ENCODE peak calls at places on chromosomes 1 and 21, in ten cellular contexts. H is EH; W is stimulated activated naive CD8-positive, alpha-beta T cell treated with anti-CD3 and anti-CD28 coated beads, Interleukin-15, Interleukin-2, amounts not matched to agents 100 U/mL and 50 U/mL, for 24 hours; C is dorsolateral prefrontal cortex; M is amniotic epithelial cell; Y is Caki2; I is SK-N-SH; Q is AG04449; E is T-helper 1 cell; L is iris pigment epithelial cell. G is an unnamed sample.

GRCh38 chr1:18635833-18636671 is 5.4 kb downstream of the PAX7 start:
- DNase-seq in Y (no peak), I (peak), H (peak), L (no peak), C (no peak), E (no peak), M (no peak), Q (no peak), W (no peak), G (no peak)

GRCh38 chr1:247304046-247304445 is 27.6 kb downstream of the ZNF496 start:
- DNase-seq in H (no peak), Q (no peak), E (no peak), I (no peak), Y (no peak), L (no peak), C (no peak), W (no peak), M (no peak), G (no peak)

GRCh38 chr1:8789314-8790214 is 27.9 kb downstream of the RERE start:
- DNase-seq in W (no peak), L (no peak), H (no peak), Y (no peak), C (no peak), Q (no peak), I (no peak), M (no peak), E (no peak), G (no peak)

GRCh38 chr21:37574316-37574715 is 207.7 kb downstream of the DYRK1A start:
- DNase-seq in W (no peak), L (no peak), M (no peak), E (no peak), I (no peak), Y (no peak), C (no peak), H (no peak), Q (no peak), G (no peak)

GRCh38 chr1:172581779-172582178 is 48.8 kb downstream of the SUCO start:
- DNase-seq in L (peak), Q (peak), I (no peak), Y (no peak), H (peak), E (no peak), M (peak), W (no peak), C (no peak), G (no peak)

GRCh38 chr1:110488867-110489266 is 30.1 kb downstream of the KCNA10 start:
- DNase-seq in E (no peak), Y (no peak), C (no peak), L (no peak), I (no peak), M (no peak), H (no peak), Q (no peak), W (no peak), G (no peak)

GRCh38 chr1:155085504-155086181 is 7.0 kb downstream of the EFNA3 start:
- DNase-seq in E (peak), L (no peak), Q (no peak), Y (no peak), H (peak), I (peak), M (no peak), W (peak), C (peak), G (peak)

GRCh38 chr21:45318146-45318555 is 30.5 kb upstream of the POFUT2 start:
- DNase-seq in I (no peak), H (no peak), C (peak), M (no peak), Y (no peak), W (no peak), L (no peak), E (no peak), Q (no peak), G (no peak)

GRCh38 chr1:167342846-167343245 is 122.2 kb downstream of the POU2F1 start:
- DNase-seq in M (no peak), C (no peak), L (peak), H (no peak), Q (no peak), Y (no peak), W (no peak), I (no peak), E (no peak), G (no peak)

GRCh38 chr1:238944028-238944427 is 442.3 kb upstream of the CHRM3 start:
- DNase-seq in Q (no peak), L (no peak), E (no peak), C (no peak), I (no peak), H (no peak), M (no peak), Y (no peak), W (no peak), G (no peak)

GRCh38 chr1:185996211-185996610 is 262.0 kb downstream of the HMCN1 start:
- DNase-seq in C (no peak), M (peak), Y (peak), W (no peak), I (no peak), L (peak), Q (no peak), H (peak), E (no peak), G (no peak)

GRCh38 chr1:160639652-160640051 is 7.2 kb downstream of the SLAMF1 start:
- DNase-seq in C (no peak), W (no peak), H (peak), E (no peak), L (peak), Q (no peak), M (peak), I (no peak), Y (no peak), G (no peak)

GRCh38 chr1:40396420-40396819 is 22.9 kb downstream of the SMAP2 start:
- DNase-seq in L (no peak), M (no peak), H (no peak), W (no peak), C (no peak), I (no peak), Y (no peak), Q (no peak), E (no peak), G (no peak)

GRCh38 chr1:22131875-22132486 is 10.9 kb downstream of the WNT4 start:
- DNase-seq in Q (no peak), I (peak), M (no peak), E (peak), C (no peak), W (peak), Y (peak), H (no peak), L (no peak), G (peak)

GRCh38 chr1:212415107-212415841 is 588 bp upstream of the PACC1 start:
- DNase-seq in Q (no peak), E (no peak), W (no peak), M (no peak), Y (no peak), C (peak), I (peak), H (no peak), L (no peak), G (no peak)

GRCh38 chr1:60065199-60065598 is 8.4 kb downstream of the C1orf87 start:
- DNase-seq in L (no peak), Q (no peak), W (no peak), I (no peak), C (no peak), E (no peak), Y (no peak), M (no peak), H (no peak), G (no peak)

GRCh38 chr1:155942578-155943141 is 1.2 kb downstream of the RXFP4 start:
- DNase-seq in M (no peak), E (no peak), H (peak), Q (no peak), Y (no peak), W (no peak), I (peak), L (no peak), C (peak), G (no peak)

GRCh38 chr1:59892836-59893811 is 33.4 kb downstream of the CYP2J2 start:
- DNase-seq in C (no peak), M (no peak), Y (no peak), I (no peak), H (no peak), Q (no peak), W (no peak), L (no peak), E (no peak), G (no peak)

GRCh38 chr1:23592209-23592905 is 33.1 kb upstream of the ID3 start:
- DNase-seq in Y (peak), W (no peak), Q (no peak), L (no peak), I (no peak), E (no peak), H (peak), C (no peak), M (no peak), G (no peak)

GRCh38 chr1:40742363-40743061 is 41.1 kb upstream of the KCNQ4 start:
- DNase-seq in H (peak), C (no peak), Q (no peak), M (peak), Y (no peak), E (no peak), I (no peak), W (peak), L (no peak), G (no peak)

GRCh38 chr21:33425825-33426224 is 22.6 kb downstream of the IFNGR2 start:
- DNase-seq in M (no peak), Y (no peak), H (no peak), Q (no peak), C (no peak), L (no peak), W (no peak), I (no peak), E (no peak), G (no peak)

GRCh38 chr1:182658055-182658454 is 26.3 kb downstream of the RGS8 start:
- DNase-seq in Q (no peak), H (no peak), E (no peak), M (no peak), L (no peak), W (no peak), I (no peak), Y (no peak), C (no peak), G (no peak)

GRCh38 chr1:41670558-41670957 is 186.1 kb upstream of the EDN2 start:
- DNase-seq in I (no peak), Y (no peak), Q (peak), M (peak), E (no peak), H (peak), C (no peak), L (peak), W (peak), G (no peak)

GRCh38 chr1:11320153-11320936 is 47.3 kb downstream of the UBIAD1 start:
- DNase-seq in Q (no peak), E (peak), W (peak), C (no peak), I (peak), H (no peak), Y (no peak), M (no peak), L (no peak), G (peak)

GRCh38 chr1:198220428-198220827 is 63.6 kb downstream of the NEK7 start:
- DNase-seq in Q (peak), M (peak), Y (peak), C (no peak), L (peak), W (no peak), E (no peak), H (peak), I (no peak), G (no peak)

GRCh38 chr21:45270306-45270821 is 17.3 kb downstream of the POFUT2 start:
- DNase-seq in Y (no peak), E (no peak), W (no peak), M (no peak), C (peak), H (no peak), I (no peak), Q (no peak), L (peak), G (no peak)

GRCh38 chr1:151130837-151131586 is 15.4 kb downstream of the SEMA6C start:
- DNase-seq in L (peak), Q (peak), H (peak), I (peak), C (peak), E (peak), W (peak), Y (no peak), M (peak), G (peak)

GRCh38 chr1:31671556-31672201 is 27.0 kb upstream of the PEF1 start:
- DNase-seq in M (no peak), H (no peak), Y (no peak), E (no peak), W (no peak), L (no peak), C (no peak), Q (no peak), I (no peak), G (no peak)

GRCh38 chr1:156489166-156489934 is 11.2 kb downstream of the MEF2D start:
- DNase-seq in H (peak), Q (no peak), L (no peak), M (no peak), Y (no peak), W (no peak), I (peak), C (peak), E (peak), G (peak)